ENCODE peak calls at places on chromosomes 2 and 18, in eight cellular contexts. One of them, this sample, is unnamed.

GRCh38 chr18:13176847-13177246 is 41.7 kb upstream of the LDLRAD4 start:
- DNase-seq in breast epithelium: no peak
- DNase-seq in naive B cell: no peak
- DNase-seq in IMR-90: no peak
- DNase-seq in COR-L47: no peak
- DNase-seq in activated T-cell treated with anti-CD3 and anti-CD28 coated beads, Interleukin-2, amount 50 U/mL, for 1 hour: no peak
- DNase-seq in central memory CD4-positive, alpha-beta T cell: peak; percentile 5
- DNase-seq in KBM-7: no peak
- DNase-seq in this sample: no peak

GRCh38 chr2:108921096-108922030 is 67.7 kb downstream of the EDAR start:
- DNase-seq in breast epithelium: no peak
- DNase-seq in naive B cell: no peak
- DNase-seq in IMR-90: no peak
- DNase-seq in COR-L47: no peak
- DNase-seq in activated T-cell treated with anti-CD3 and anti-CD28 coated beads, Interleukin-2, amount 50 U/mL, for 1 hour: no peak
- DNase-seq in central memory CD4-positive, alpha-beta T cell: no peak
- DNase-seq in KBM-7: no peak
- DNase-seq in this sample: no peak

GRCh38 chr2:165725421-165725820 is 68.6 kb downstream of the GALNT3 start:
- DNase-seq in breast epithelium: no peak
- DNase-seq in naive B cell: no peak
- DNase-seq in IMR-90: peak; percentile 81
- DNase-seq in COR-L47: no peak
- DNase-seq in activated T-cell treated with anti-CD3 and anti-CD28 coated beads, Interleukin-2, amount 50 U/mL, for 1 hour: no peak
- DNase-seq in central memory CD4-positive, alpha-beta T cell: no peak
- DNase-seq in KBM-7: no peak
- DNase-seq in this sample: no peak

GRCh38 chr2:201116959-201117734 is 1.2 kb downstream of the CFLAR start:
- DNase-seq in breast epithelium: no peak
- DNase-seq in naive B cell: peak; percentile 67
- DNase-seq in IMR-90: peak; percentile 86
- DNase-seq in COR-L47: peak; percentile 41
- DNase-seq in activated T-cell treated with anti-CD3 and anti-CD28 coated beads, Interleukin-2, amount 50 U/mL, for 1 hour: no peak
- DNase-seq in central memory CD4-positive, alpha-beta T cell: peak; percentile 70
- DNase-seq in KBM-7: peak; percentile 87
- DNase-seq in this sample: peak; percentile 51

GRCh38 chr18:74546751-74547530 is 12.6 kb downstream of the CNDP1 start:
- DNase-seq in breast epithelium: no peak
- DNase-seq in naive B cell: no peak
- DNase-seq in IMR-90: peak; percentile 29
- DNase-seq in COR-L47: no peak
- DNase-seq in activated T-cell treated with anti-CD3 and anti-CD28 coated beads, Interleukin-2, amount 50 U/mL, for 1 hour: no peak
- DNase-seq in central memory CD4-positive, alpha-beta T cell: no peak
- DNase-seq in KBM-7: no peak
- DNase-seq in this sample: no peak

GRCh38 chr2:239716536-239717318 is 308.4 kb downstream of the NDUFA10 start:
- DNase-seq in breast epithelium: peak; percentile 50
- DNase-seq in naive B cell: no peak
- DNase-seq in IMR-90: no peak
- DNase-seq in COR-L47: no peak
- DNase-seq in activated T-cell treated with anti-CD3 and anti-CD28 coated beads, Interleukin-2, amount 50 U/mL, for 1 hour: no peak
- DNase-seq in central memory CD4-positive, alpha-beta T cell: no peak
- DNase-seq in KBM-7: no peak
- DNase-seq in this sample: no peak

GRCh38 chr2:54966165-54966819 is 84.0 kb downstream of the RTN4 start:
- DNase-seq in breast epithelium: no peak
- DNase-seq in naive B cell: no peak
- DNase-seq in IMR-90: no peak
- DNase-seq in COR-L47: peak; percentile 42
- DNase-seq in activated T-cell treated with anti-CD3 and anti-CD28 coated beads, Interleukin-2, amount 50 U/mL, for 1 hour: no peak
- DNase-seq in central memory CD4-positive, alpha-beta T cell: no peak
- DNase-seq in KBM-7: no peak
- DNase-seq in this sample: no peak

GRCh38 chr2:15325296-15325695 is 235.8 kb downstream of the NBAS start:
- DNase-seq in breast epithelium: no peak
- DNase-seq in naive B cell: no peak
- DNase-seq in IMR-90: no peak
- DNase-seq in COR-L47: no peak
- DNase-seq in activated T-cell treated with anti-CD3 and anti-CD28 coated beads, Interleukin-2, amount 50 U/mL, for 1 hour: no peak
- DNase-seq in central memory CD4-positive, alpha-beta T cell: no peak
- DNase-seq in KBM-7: no peak
- DNase-seq in this sample: no peak

GRCh38 chr2:145038041-145038525 is 518.2 kb upstream of the ZEB2 start:
- DNase-seq in breast epithelium: no peak
- DNase-seq in naive B cell: no peak
- DNase-seq in IMR-90: peak; percentile 13
- DNase-seq in COR-L47: no peak
- DNase-seq in activated T-cell treated with anti-CD3 and anti-CD28 coated beads, Interleukin-2, amount 50 U/mL, for 1 hour: no peak
- DNase-seq in central memory CD4-positive, alpha-beta T cell: no peak
- DNase-seq in KBM-7: no peak
- DNase-seq in this sample: no peak

GRCh38 chr2:88254437-88255081 is 84.4 kb downstream of the THNSL2 start:
- DNase-seq in breast epithelium: no peak
- DNase-seq in naive B cell: no peak
- DNase-seq in IMR-90: no peak
- DNase-seq in COR-L47: no peak
- DNase-seq in activated T-cell treated with anti-CD3 and anti-CD28 coated beads, Interleukin-2, amount 50 U/mL, for 1 hour: no peak
- DNase-seq in central memory CD4-positive, alpha-beta T cell: no peak
- DNase-seq in KBM-7: no peak
- DNase-seq in this sample: no peak

GRCh38 chr2:66440011-66440542 is 5.2 kb downstream of the MEIS1 start:
- DNase-seq in breast epithelium: no peak
- DNase-seq in naive B cell: no peak
- DNase-seq in IMR-90: no peak
- DNase-seq in COR-L47: no peak
- DNase-seq in activated T-cell treated with anti-CD3 and anti-CD28 coated beads, Interleukin-2, amount 50 U/mL, for 1 hour: no peak
- DNase-seq in central memory CD4-positive, alpha-beta T cell: no peak
- DNase-seq in KBM-7: peak; percentile 44
- DNase-seq in this sample: no peak

GRCh38 chr2:149080964-149081363 is 42.5 kb downstream of the LYPD6B start:
- DNase-seq in breast epithelium: no peak
- DNase-seq in naive B cell: no peak
- DNase-seq in IMR-90: no peak
- DNase-seq in COR-L47: peak; percentile 64
- DNase-seq in activated T-cell treated with anti-CD3 and anti-CD28 coated beads, Interleukin-2, amount 50 U/mL, for 1 hour: no peak
- DNase-seq in central memory CD4-positive, alpha-beta T cell: no peak
- DNase-seq in KBM-7: no peak
- DNase-seq in this sample: no peak

GRCh38 chr2:29726976-29727375 is 194.4 kb downstream of the ALK start:
- DNase-seq in breast epithelium: no peak
- DNase-seq in naive B cell: no peak
- DNase-seq in IMR-90: no peak
- DNase-seq in COR-L47: no peak
- DNase-seq in activated T-cell treated with anti-CD3 and anti-CD28 coated beads, Interleukin-2, amount 50 U/mL, for 1 hour: no peak
- DNase-seq in central memory CD4-positive, alpha-beta T cell: no peak
- DNase-seq in KBM-7: no peak
- DNase-seq in this sample: no peak

GRCh38 chr18:65907281-65907680 is 156.5 kb downstream of the CDH7 start:
- DNase-seq in breast epithelium: no peak
- DNase-seq in naive B cell: no peak
- DNase-seq in IMR-90: no peak
- DNase-seq in COR-L47: no peak
- DNase-seq in activated T-cell treated with anti-CD3 and anti-CD28 coated beads, Interleukin-2, amount 50 U/mL, for 1 hour: no peak
- DNase-seq in central memory CD4-positive, alpha-beta T cell: no peak
- DNase-seq in KBM-7: no peak
- DNase-seq in this sample: no peak

GRCh38 chr2:205684871-205685313 is 2.6 kb downstream of the NRP2 start:
- DNase-seq in breast epithelium: no peak
- DNase-seq in naive B cell: no peak
- DNase-seq in IMR-90: peak; percentile 60
- DNase-seq in COR-L47: no peak
- DNase-seq in activated T-cell treated with anti-CD3 and anti-CD28 coated beads, Interleukin-2, amount 50 U/mL, for 1 hour: no peak
- DNase-seq in central memory CD4-positive, alpha-beta T cell: no peak
- DNase-seq in KBM-7: no peak
- DNase-seq in this sample: no peak

GRCh38 chr18:28163201-28163778 is 13.6 kb downstream of the CDH2 start:
- DNase-seq in breast epithelium: no peak
- DNase-seq in naive B cell: no peak
- DNase-seq in IMR-90: peak; percentile 84
- DNase-seq in COR-L47: no peak
- DNase-seq in activated T-cell treated with anti-CD3 and anti-CD28 coated beads, Interleukin-2, amount 50 U/mL, for 1 hour: no peak
- DNase-seq in central memory CD4-positive, alpha-beta T cell: no peak
- DNase-seq in KBM-7: no peak
- DNase-seq in this sample: no peak

GRCh38 chr18:43735570-43735969 is 458.3 kb upstream of the SYT4 start:
- DNase-seq in breast epithelium: no peak
- DNase-seq in naive B cell: no peak
- DNase-seq in IMR-90: no peak
- DNase-seq in COR-L47: no peak
- DNase-seq in activated T-cell treated with anti-CD3 and anti-CD28 coated beads, Interleukin-2, amount 50 U/mL, for 1 hour: no peak
- DNase-seq in central memory CD4-positive, alpha-beta T cell: no peak
- DNase-seq in KBM-7: no peak
- DNase-seq in this sample: no peak

GRCh38 chr2:29878898-29879297 is 42.5 kb downstream of the ALK start:
- DNase-seq in breast epithelium: no peak
- DNase-seq in naive B cell: no peak
- DNase-seq in IMR-90: no peak
- DNase-seq in COR-L47: no peak
- DNase-seq in activated T-cell treated with anti-CD3 and anti-CD28 coated beads, Interleukin-2, amount 50 U/mL, for 1 hour: no peak
- DNase-seq in central memory CD4-positive, alpha-beta T cell: no peak
- DNase-seq in KBM-7: no peak
- DNase-seq in this sample: no peak

GRCh38 chr18:35089382-35089781 is 48.2 kb downstream of the MAPRE2 start:
- DNase-seq in breast epithelium: no peak
- DNase-seq in naive B cell: no peak
- DNase-seq in IMR-90: no peak
- DNase-seq in COR-L47: no peak
- DNase-seq in activated T-cell treated with anti-CD3 and anti-CD28 coated beads, Interleukin-2, amount 50 U/mL, for 1 hour: no peak
- DNase-seq in central memory CD4-positive, alpha-beta T cell: no peak
- DNase-seq in KBM-7: no peak
- DNase-seq in this sample: no peak

GRCh38 chr18:13300796-13301195 is 82.2 kb downstream of the LDLRAD4 start:
- DNase-seq in breast epithelium: no peak
- DNase-seq in naive B cell: no peak
- DNase-seq in IMR-90: no peak
- DNase-seq in COR-L47: no peak
- DNase-seq in activated T-cell treated with anti-CD3 and anti-CD28 coated beads, Interleukin-2, amount 50 U/mL, for 1 hour: no peak
- DNase-seq in central memory CD4-positive, alpha-beta T cell: no peak
- DNase-seq in KBM-7: no peak
- DNase-seq in this sample: no peak

GRCh38 chr2:106519767-106520166 is 32.6 kb downstream of the CD8B2 start:
- DNase-seq in breast epithelium: no peak
- DNase-seq in naive B cell: no peak
- DNase-seq in IMR-90: no peak
- DNase-seq in COR-L47: no peak
- DNase-seq in activated T-cell treated with anti-CD3 and anti-CD28 coated beads, Interleukin-2, amount 50 U/mL, for 1 hour: no peak
- DNase-seq in central memory CD4-positive, alpha-beta T cell: no peak
- DNase-seq in KBM-7: no peak
- DNase-seq in this sample: no peak

GRCh38 chr2:94997981-94998920 is 27.3 kb upstream of the MAL start:
- DNase-seq in breast epithelium: peak; percentile 58
- DNase-seq in naive B cell: no peak
- DNase-seq in IMR-90: no peak
- DNase-seq in COR-L47: no peak
- DNase-seq in activated T-cell treated with anti-CD3 and anti-CD28 coated beads, Interleukin-2, amount 50 U/mL, for 1 hour: no peak
- DNase-seq in central memory CD4-positive, alpha-beta T cell: no peak
- DNase-seq in KBM-7: no peak
- DNase-seq in this sample: no peak

GRCh38 chr2:192546566-192546965 is 351.8 kb upstream of the TMEFF2 start:
- DNase-seq in breast epithelium: no peak
- DNase-seq in naive B cell: no peak
- DNase-seq in IMR-90: no peak
- DNase-seq in COR-L47: no peak
- DNase-seq in activated T-cell treated with anti-CD3 and anti-CD28 coated beads, Interleukin-2, amount 50 U/mL, for 1 hour: no peak
- DNase-seq in central memory CD4-positive, alpha-beta T cell: no peak
- DNase-seq in KBM-7: no peak
- DNase-seq in this sample: no peak

GRCh38 chr18:55838841-55839240 is 250.8 kb upstream of the TCF4 start:
- DNase-seq in breast epithelium: no peak
- DNase-seq in naive B cell: no peak
- DNase-seq in IMR-90: peak; percentile 44
- DNase-seq in COR-L47: no peak
- DNase-seq in activated T-cell treated with anti-CD3 and anti-CD28 coated beads, Interleukin-2, amount 50 U/mL, for 1 hour: no peak
- DNase-seq in central memory CD4-positive, alpha-beta T cell: no peak
- DNase-seq in KBM-7: no peak
- DNase-seq in this sample: no peak

GRCh38 chr18:6866552-6866951 is 137.0 kb downstream of the ARHGAP28 start:
- DNase-seq in breast epithelium: no peak
- DNase-seq in naive B cell: no peak
- DNase-seq in IMR-90: no peak
- DNase-seq in COR-L47: peak; percentile 66
- DNase-seq in activated T-cell treated with anti-CD3 and anti-CD28 coated beads, Interleukin-2, amount 50 U/mL, for 1 hour: no peak
- DNase-seq in central memory CD4-positive, alpha-beta T cell: no peak
- DNase-seq in KBM-7: no peak
- DNase-seq in this sample: no peak

GRCh38 chr2:177201919-177202346 is 10.7 kb upstream of the HNRNPA3 start:
- DNase-seq in breast epithelium: no peak
- DNase-seq in naive B cell: no peak
- DNase-seq in IMR-90: no peak
- DNase-seq in COR-L47: peak; percentile 42
- DNase-seq in activated T-cell treated with anti-CD3 and anti-CD28 coated beads, Interleukin-2, amount 50 U/mL, for 1 hour: no peak
- DNase-seq in central memory CD4-positive, alpha-beta T cell: no peak
- DNase-seq in KBM-7: no peak
- DNase-seq in this sample: no peak

This sample was measured in GDM1.